ENCODE peak calls at places on chromosomes 11 and 22, in six cellular contexts. F is fibroblast of pulmonary artery; I is progenitor cell of endocrine pancreas; A is activated CD8-positive, alpha-beta memory T cell treated with anti-CD3 and anti-CD28 coated beads for 1 hour; W is pancreas; G is activated CD4-positive, alpha-beta T cell treated with anti-CD3 and anti-CD28 coated beads, Interleukin-2, amount 50 U/mL, for 1 hour. B is an unnamed sample.

GRCh38 chr22:43109921-43110443 is 568 bp upstream of the BIK start:
- DNase-seq in F (no peak), I (no peak), A (no peak), W (no peak), G (no peak), B (no peak)

GRCh38 chr11:40722179-40722795 is 737.2 kb downstream of the LRRC4C start:
- DNase-seq in F (peak; percentile 20), I (peak; percentile 16), A (no peak), W (no peak), G (no peak), B (no peak)

GRCh38 chr11:84215671-84216070 is 929.5 kb upstream of the CCDC90B start:
- DNase-seq in F (no peak), I (no peak), A (no peak), W (no peak), G (no peak), B (no peak)

GRCh38 chr11:112453601-112454577 is 193.2 kb upstream of the PLET1 start:
- DNase-seq in F (peak; percentile 38), I (no peak), A (no peak), W (no peak), G (peak; percentile 24), B (peak; percentile 10)

GRCh38 chr22:37218771-37219411 is 6.6 kb upstream of the SSTR3 start:
- DNase-seq in F (no peak), I (no peak), A (peak; percentile 53), W (no peak), G (peak; percentile 74), B (peak; percentile 93)

GRCh38 chr11:92340839-92341238 is 116.2 kb downstream of the FAT3 start:
- DNase-seq in F (peak; percentile 7), I (no peak), A (no peak), W (no peak), G (no peak), B (peak; percentile 0)

GRCh38 chr11:66323684-66324083 is 6.8 kb upstream of the CD248 start:
- DNase-seq in F (no peak), I (no peak), A (no peak), W (no peak), G (no peak), B (no peak)

GRCh38 chr11:103051986-103052385 is 40.0 kb downstream of the DCUN1D5 start:
- DNase-seq in F (no peak), I (no peak), A (no peak), W (no peak), G (no peak), B (no peak)

GRCh38 chr22:31923166-31923565 is 21.2 kb upstream of the YWHAH start:
- DNase-seq in F (peak; percentile 16), I (no peak), A (no peak), W (no peak), G (no peak), B (no peak)

GRCh38 chr11:75077316-75077715 is 19.4 kb downstream of the OR2AT4 start:
- DNase-seq in F (no peak), I (no peak), A (no peak), W (no peak), G (no peak), B (no peak)

GRCh38 chr11:130455493-130456127 is 7.2 kb downstream of the ADAMTS15 start:
- DNase-seq in F (no peak), I (no peak), A (no peak), W (no peak), G (no peak), B (no peak)

GRCh38 chr11:69660001-69660500 is 15.1 kb downstream of the LTO1 start:
- DNase-seq in F (no peak), I (no peak), A (no peak), W (no peak), G (no peak), B (no peak)

GRCh38 chr11:40125054-40125453 is 1334.4 kb downstream of the LRRC4C start:
- DNase-seq in F (no peak), I (no peak), A (no peak), W (no peak), G (no peak), B (no peak)